ENCODE peak calls at places on chromosomes 12 and 14, in seven cellular contexts. F, A, I, Y, W, M and K are unnamed samples.
A peak's percentile ranks its signal among the peaks of the same experiment; 100 is the strongest.

GRCh38 chr14:72714094-72714493 is 179.8 kb downstream of the DPF3 start:
- DNase-seq in F (no peak), A (no peak), I (no peak), Y (no peak), W (no peak), M (peak; percentile 48), K (no peak)

GRCh38 chr14:64732536-64733120 is 28.4 kb downstream of the PLEKHG3 start:
- DNase-seq in F (no peak), A (no peak), I (no peak), Y (no peak), W (no peak), M (peak; percentile 51), K (no peak)

GRCh38 chr14:88804035-88804434 is 11.3 kb upstream of the EML5 start:
- DNase-seq in F (no peak), A (no peak), I (no peak), Y (no peak), W (no peak), M (no peak), K (no peak)

GRCh38 chr12:28498850-28499249 is 308.6 kb downstream of the CCDC91 start:
- DNase-seq in F (no peak), A (no peak), I (no peak), Y (no peak), W (no peak), M (no peak), K (no peak)

GRCh38 chr14:60721331-60722162 is 2.6 kb downstream of the SIX4 start:
- DNase-seq in F (peak; percentile 33), A (no peak), I (peak; percentile 16), Y (peak; percentile 84), W (no peak), M (peak; percentile 76), K (no peak)

GRCh38 chr12:93427779-93428564 is 13.8 kb downstream of the UBE2N start:
- DNase-seq in F (no peak), A (no peak), I (no peak), Y (peak; percentile 80), W (peak; percentile 30), M (no peak), K (no peak)

GRCh38 chr14:72665259-72665658 is 228.6 kb downstream of the DPF3 start:
- DNase-seq in F (no peak), A (no peak), I (peak; percentile 35), Y (peak; percentile 100), W (peak; percentile 96), M (no peak), K (no peak)

GRCh38 chr12:47276253-47277070 is 196.7 kb upstream of the AMIGO2 start:
- DNase-seq in F (no peak), A (peak; percentile 51), I (no peak), Y (peak; percentile 79), W (no peak), M (no peak), K (no peak)

GRCh38 chr14:23047751-23048693 is 6.0 kb downstream of the PSMB11 start:
- DNase-seq in F (no peak), A (no peak), I (no peak), Y (no peak), W (no peak), M (no peak), K (no peak)

GRCh38 chr12:79689477-79690155 is 1.1 kb downstream of the PAWR start:
- DNase-seq in F (peak; percentile 36), A (peak; percentile 56), I (peak; percentile 38), Y (peak; percentile 55), W (no peak), M (peak; percentile 76), K (no peak)

GRCh38 chr12:108518101-108518715 is 3.1 kb downstream of the FICD start:
- DNase-seq in F (no peak), A (no peak), I (no peak), Y (no peak), W (no peak), M (no peak), K (no peak)

GRCh38 chr12:112121780-112122565 is 3.4 kb upstream of the TRAFD1 start:
- DNase-seq in F (no peak), A (peak; percentile 56), I (peak; percentile 35), Y (peak; percentile 88), W (peak; percentile 77), M (peak; percentile 82), K (no peak)

GRCh38 chr12:7905071-7905470 is 30.9 kb downstream of the SLC2A3 start:
- DNase-seq in F (no peak), A (no peak), I (no peak), Y (no peak), W (no peak), M (no peak), K (no peak)

GRCh38 chr12:56266634-56267442 is at the start of gene COQ10A:
- DNase-seq in F (peak; percentile 87), A (peak; percentile 87), I (peak; percentile 98), Y (peak; percentile 82), W (peak; percentile 48), M (peak; percentile 95), K (peak; percentile 94)

GRCh38 chr12:56267443-56268071 is 815 bp downstream of the COQ10A start:
- DNase-seq in F (no peak), A (no peak), I (no peak), Y (no peak), W (no peak), M (peak; percentile 30), K (no peak)

GRCh38 chr12:56274299-56274698 is 7.6 kb downstream of the COQ10A start:
- DNase-seq in F (no peak), A (no peak), I (no peak), Y (no peak), W (no peak), M (no peak), K (no peak)

DNA sequence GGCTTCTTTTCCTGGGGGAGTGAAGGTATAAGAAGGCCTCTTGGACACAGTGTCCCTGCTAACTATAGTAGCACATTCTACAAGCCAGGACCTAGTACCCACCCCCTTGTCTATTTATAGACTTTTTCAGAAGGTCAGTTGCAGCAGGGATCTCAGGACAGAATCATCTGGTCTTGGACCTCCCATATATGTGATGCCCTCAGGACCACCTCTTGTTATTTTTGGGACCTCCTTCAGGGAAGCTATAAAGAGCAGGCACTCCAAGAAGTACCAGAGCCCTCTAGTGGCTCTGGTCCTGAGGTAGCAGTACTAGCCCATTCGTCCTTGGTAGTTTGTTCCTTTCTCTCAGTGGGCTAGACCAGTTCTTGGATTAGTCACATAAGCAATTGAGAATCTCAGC is 4.3 kb downstream of the COQ10A start:
- DNase-seq in F (no peak), A (no peak), I (peak; percentile 50), Y (peak; percentile 31), W (no peak), M (no peak), K (no peak)
- TF ChIP-seq CTCF in F (peak; percentile 52), A (no peak), I (peak; percentile 59), Y (peak; percentile 44), W (peak; percentile 60), M (no peak), K (peak; percentile 37)

DNA sequence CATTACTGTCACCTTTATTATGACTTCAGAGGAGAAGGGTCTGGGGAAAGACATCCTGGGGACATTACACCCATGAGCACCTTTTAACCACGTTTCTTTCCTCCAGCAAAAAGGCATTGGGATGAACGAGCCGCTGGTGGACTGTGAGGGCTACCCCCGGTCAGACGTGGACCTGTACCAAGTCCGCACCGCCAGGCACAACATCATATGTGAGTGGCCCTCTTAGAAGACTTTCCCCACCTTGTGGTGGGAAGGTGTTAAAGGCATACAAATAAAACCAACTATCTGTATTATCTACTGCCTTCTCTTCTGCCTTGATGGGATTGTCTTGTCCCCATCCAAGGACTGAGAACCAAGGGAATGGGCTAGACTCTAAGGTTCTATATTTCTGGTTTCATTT is 6.0 kb downstream of the PSMD9 start:
- DNase-seq in F (no peak), A (no peak), I (peak; percentile 49), Y (peak; percentile 52), W (no peak), M (no peak), K (no peak)
- TF ChIP-seq CTCF in F (peak; percentile 44), A (no peak), I (peak; percentile 37), Y (peak; percentile 31), W (peak; percentile 44), M (no peak), K (peak; percentile 15)

DNA sequence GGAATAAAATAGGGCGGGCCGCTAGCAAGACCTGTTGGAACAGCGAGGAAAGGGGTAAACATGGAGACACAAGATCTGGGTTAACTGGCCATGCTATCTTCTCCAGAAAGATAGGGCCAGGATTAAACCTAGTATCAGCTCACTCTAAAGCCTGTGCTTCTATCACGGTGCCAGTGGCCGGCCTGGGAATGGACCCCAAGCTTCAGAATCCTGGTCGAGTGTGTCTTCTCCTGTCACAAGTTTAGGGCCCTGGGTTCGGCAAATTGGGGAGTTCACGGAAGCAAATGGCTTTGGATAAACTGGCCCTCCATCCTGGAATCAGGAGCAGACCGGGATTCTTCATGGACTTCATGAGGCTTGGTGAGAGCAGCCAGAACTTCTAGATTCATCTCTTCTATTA is 82.2 kb downstream of the LGMN start:
- DNase-seq in F (no peak), A (no peak), I (no peak), Y (no peak), W (no peak), M (no peak), K (no peak)
- TF ChIP-seq CTCF in F (no peak), A (no peak), I (no peak), Y (no peak), W (no peak), M (no peak), K (no peak)

GRCh38 chr12:6584293-6584692 is 16.2 kb upstream of the NOP2 start:
- DNase-seq in F (no peak), A (no peak), I (no peak), Y (no peak), W (no peak), M (no peak), K (no peak)
- TF ChIP-seq CTCF in F (no peak), A (no peak), I (no peak), Y (no peak), W (no peak), M (no peak), K (no peak)

GRCh38 chr14:68937790-68938514 is 41.1 kb downstream of the ACTN1 start:
- DNase-seq in F (no peak), A (no peak), I (no peak), Y (no peak), W (no peak), M (no peak), K (no peak)
- TF ChIP-seq CTCF in F (no peak), A (no peak), I (peak; percentile 65), Y (peak; percentile 8), W (peak; percentile 35), M (peak; percentile 20), K (no peak)

DNA sequence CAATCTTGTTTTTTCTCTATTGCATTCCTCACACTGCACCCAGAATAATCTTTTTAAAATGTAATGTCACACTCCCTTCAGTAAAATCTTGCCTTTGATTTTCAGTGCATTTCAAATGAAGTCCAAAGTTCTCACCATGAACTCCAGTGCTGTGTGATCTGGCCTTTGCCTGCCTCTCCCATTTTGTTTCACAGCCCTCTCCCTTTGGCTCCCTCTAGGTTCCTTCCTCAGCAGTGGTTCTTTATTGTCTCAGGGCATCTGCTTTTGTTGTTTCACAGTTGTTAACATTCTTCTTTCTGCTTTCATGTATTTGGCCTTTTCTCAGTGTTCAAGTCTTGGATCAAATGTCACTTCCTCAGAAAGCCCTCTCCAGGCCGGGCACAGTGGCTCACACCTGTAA is 84.5 kb upstream of the AMN1 start:
- DNase-seq in F (no peak), A (no peak), I (no peak), Y (no peak), W (no peak), M (no peak), K (no peak)
- TF ChIP-seq CTCF in F (peak; percentile 42), A (no peak), I (peak; percentile 12), Y (no peak), W (peak; percentile 29), M (no peak), K (no peak)

GRCh38 chr14:51209457-51209856 is 30.6 kb upstream of the TMX1 start:
- DNase-seq in F (no peak), A (no peak), I (no peak), Y (no peak), W (no peak), M (no peak), K (no peak)
- TF ChIP-seq CTCF in F (no peak), A (no peak), I (no peak), Y (no peak), W (no peak), M (no peak), K (no peak)